ENCODE peak calls at places on chromosome 17, in seven cellular contexts. One of them, this sample, is unnamed.
A peak's percentile ranks its signal among the peaks of the same experiment; 100 is the strongest.

GRCh38 chr17:47229535-47230443 is 20.6 kb downstream of the MYL4 start:
- DNase-seq in NCI-H69: peak; percentile 92
- DNase-seq in A549: peak; percentile 92
- DNase-seq in left ventricle myocardium inferior: peak; percentile 77
- DNase-seq in endothelial cell: peak; percentile 74
- DNase-seq in Right ventricle myocardium inferior: peak; percentile 76
- DNase-seq in nephron progenitor cell: peak; percentile 77
- DNase-seq in this sample: peak; percentile 83

GRCh38 chr17:76000016-76000754 is 470 bp upstream of the CDK3 start:
- DNase-seq in NCI-H69: peak; percentile 58
- DNase-seq in A549: peak; percentile 73
- DNase-seq in left ventricle myocardium inferior: no peak
- DNase-seq in endothelial cell: peak; percentile 89
- DNase-seq in Right ventricle myocardium inferior: peak; percentile 81
- DNase-seq in nephron progenitor cell: peak; percentile 82
- DNase-seq in this sample: peak; percentile 75

GRCh38 chr17:78497115-78497540 is 80.1 kb downstream of the DNAH17 start:
- DNase-seq in NCI-H69: peak; percentile 74
- DNase-seq in A549: peak; percentile 94
- DNase-seq in left ventricle myocardium inferior: peak; percentile 69
- DNase-seq in endothelial cell: peak; percentile 77
- DNase-seq in Right ventricle myocardium inferior: peak; percentile 82
- DNase-seq in nephron progenitor cell: peak; percentile 76
- DNase-seq in this sample: peak; percentile 67

GRCh38 chr17:78337244-78338109 is 22.4 kb downstream of the SOCS3 start:
- DNase-seq in NCI-H69: no peak
- DNase-seq in A549: peak; percentile 94
- DNase-seq in left ventricle myocardium inferior: no peak
- DNase-seq in endothelial cell: no peak
- DNase-seq in Right ventricle myocardium inferior: peak; percentile 65
- DNase-seq in nephron progenitor cell: no peak
- DNase-seq in this sample: no peak

GRCh38 chr17:8701754-8702153 is 42.9 kb downstream of the CCDC42 start:
- DNase-seq in NCI-H69: no peak
- DNase-seq in A549: no peak
- DNase-seq in left ventricle myocardium inferior: no peak
- DNase-seq in endothelial cell: no peak
- DNase-seq in Right ventricle myocardium inferior: no peak
- DNase-seq in nephron progenitor cell: no peak
- DNase-seq in this sample: no peak

GRCh38 chr17:39870776-39871175 is 2.8 kb downstream of the ZPBP2 start:
- DNase-seq in NCI-H69: no peak
- DNase-seq in A549: no peak
- DNase-seq in left ventricle myocardium inferior: no peak
- DNase-seq in endothelial cell: no peak
- DNase-seq in Right ventricle myocardium inferior: no peak
- DNase-seq in nephron progenitor cell: no peak
- DNase-seq in this sample: no peak

GRCh38 chr17:42392664-42393415 is 4.6 kb upstream of the STAT3 start:
- DNase-seq in NCI-H69: no peak
- DNase-seq in A549: no peak
- DNase-seq in left ventricle myocardium inferior: no peak
- DNase-seq in endothelial cell: no peak
- DNase-seq in Right ventricle myocardium inferior: no peak
- DNase-seq in nephron progenitor cell: no peak
- DNase-seq in this sample: no peak

GRCh38 chr17:34672176-34672785 is 92.9 kb downstream of the TMEM132E start:
- DNase-seq in NCI-H69: no peak
- DNase-seq in A549: no peak
- DNase-seq in left ventricle myocardium inferior: no peak
- DNase-seq in endothelial cell: no peak
- DNase-seq in Right ventricle myocardium inferior: no peak
- DNase-seq in nephron progenitor cell: no peak
- DNase-seq in this sample: no peak

GRCh38 chr17:4751925-4752324 is 12.2 kb upstream of the CXCL16 start:
- DNase-seq in NCI-H69: no peak
- DNase-seq in A549: peak; percentile 52
- DNase-seq in left ventricle myocardium inferior: no peak
- DNase-seq in endothelial cell: no peak
- DNase-seq in Right ventricle myocardium inferior: no peak
- DNase-seq in nephron progenitor cell: no peak
- DNase-seq in this sample: no peak

GRCh38 chr17:51029568-51030463 is 90.9 kb downstream of the SPAG9 start:
- DNase-seq in NCI-H69: no peak
- DNase-seq in A549: no peak
- DNase-seq in left ventricle myocardium inferior: no peak
- DNase-seq in endothelial cell: no peak
- DNase-seq in Right ventricle myocardium inferior: no peak
- DNase-seq in nephron progenitor cell: no peak
- DNase-seq in this sample: no peak

GRCh38 chr17:1323336-1323735 is 43.9 kb downstream of the TRARG1 start:
- DNase-seq in NCI-H69: no peak
- DNase-seq in A549: no peak
- DNase-seq in left ventricle myocardium inferior: no peak
- DNase-seq in endothelial cell: no peak
- DNase-seq in Right ventricle myocardium inferior: no peak
- DNase-seq in nephron progenitor cell: peak; percentile 46
- DNase-seq in this sample: no peak

GRCh38 chr17:73028311-73028755 is 64.2 kb downstream of the SLC39A11 start:
- DNase-seq in NCI-H69: peak; percentile 43
- DNase-seq in A549: no peak
- DNase-seq in left ventricle myocardium inferior: no peak
- DNase-seq in endothelial cell: no peak
- DNase-seq in Right ventricle myocardium inferior: no peak
- DNase-seq in nephron progenitor cell: no peak
- DNase-seq in this sample: no peak

GRCh38 chr17:27751622-27752490 is 48.5 kb downstream of the NOS2 start:
- DNase-seq in NCI-H69: no peak
- DNase-seq in A549: no peak
- DNase-seq in left ventricle myocardium inferior: no peak
- DNase-seq in endothelial cell: no peak
- DNase-seq in Right ventricle myocardium inferior: no peak
- DNase-seq in nephron progenitor cell: no peak
- DNase-seq in this sample: no peak

GRCh38 chr17:31740611-31741082 is 118.4 kb downstream of the COPRS start:
- DNase-seq in NCI-H69: no peak
- DNase-seq in A549: no peak
- DNase-seq in left ventricle myocardium inferior: no peak
- DNase-seq in endothelial cell: no peak
- DNase-seq in Right ventricle myocardium inferior: no peak
- DNase-seq in nephron progenitor cell: no peak
- DNase-seq in this sample: no peak